ENCODE peak calls at places on chromosomes 13 and 19, in six cellular contexts. One of them, this sample, is unnamed.

GRCh38 chr19:3132971-3133792 is 2.7 kb upstream of the GNA15 start:
- DNase-seq in amniotic stem cell: no peak
- DNase-seq in stimulated activated CD4-positive, alpha-beta T cell treated with anti-CD3 and anti-CD28 coated beads, TNF-alpha, amount 100 ng/mL, for 48 hours: peak
- DNase-seq in activated CD4-positive, CD25-positive, alpha-beta regulatory T cell: no peak
- DNase-seq in stromal cell of bone marrow: no peak
- DNase-seq in activated T-helper 2 cell treated with anti-CD3 and anti-CD28 coated beads, Interferon-gamma antibody, Interleukin-2, Interleukin-4, amounts not matched to agents 10 μg/mL and 5 μg/mL and 100 μg/mL, durations not matched to agents 14 hours and 24 hours and 36 hours: peak
- DNase-seq in this sample: peak

GRCh38 chr13:94886191-94886590 is 173.8 kb upstream of the SOX21 start:
- DNase-seq in activated T-helper 2 cell treated with anti-CD3 and anti-CD28 coated beads, Interferon-gamma antibody, Interleukin-2, Interleukin-4, amounts not matched to agents 10 μg/mL and 5 μg/mL and 100 μg/mL, durations not matched to agents 14 hours and 24 hours and 36 hours: no peak
- DNase-seq in stromal cell of bone marrow: peak
- DNase-seq in amniotic stem cell: peak
- DNase-seq in activated CD4-positive, CD25-positive, alpha-beta regulatory T cell: no peak
- DNase-seq in stimulated activated CD4-positive, alpha-beta T cell treated with anti-CD3 and anti-CD28 coated beads, TNF-alpha, amount 100 ng/mL, for 48 hours: no peak
- DNase-seq in this sample: peak

GRCh38 chr13:23679214-23679613 is 109.0 kb downstream of the TNFRSF19 start:
- DNase-seq in activated CD4-positive, CD25-positive, alpha-beta regulatory T cell: no peak
- DNase-seq in stimulated activated CD4-positive, alpha-beta T cell treated with anti-CD3 and anti-CD28 coated beads, TNF-alpha, amount 100 ng/mL, for 48 hours: no peak
- DNase-seq in activated T-helper 2 cell treated with anti-CD3 and anti-CD28 coated beads, Interferon-gamma antibody, Interleukin-2, Interleukin-4, amounts not matched to agents 10 μg/mL and 5 μg/mL and 100 μg/mL, durations not matched to agents 14 hours and 24 hours and 36 hours: no peak
- DNase-seq in stromal cell of bone marrow: no peak
- DNase-seq in amniotic stem cell: no peak
- DNase-seq in this sample: no peak

GRCh38 chr19:14394167-14394566 is 12.9 kb downstream of the ADGRE5 start:
- DNase-seq in amniotic stem cell: no peak
- DNase-seq in activated T-helper 2 cell treated with anti-CD3 and anti-CD28 coated beads, Interferon-gamma antibody, Interleukin-2, Interleukin-4, amounts not matched to agents 10 μg/mL and 5 μg/mL and 100 μg/mL, durations not matched to agents 14 hours and 24 hours and 36 hours: no peak
- DNase-seq in activated CD4-positive, CD25-positive, alpha-beta regulatory T cell: no peak
- DNase-seq in stromal cell of bone marrow: no peak
- DNase-seq in stimulated activated CD4-positive, alpha-beta T cell treated with anti-CD3 and anti-CD28 coated beads, TNF-alpha, amount 100 ng/mL, for 48 hours: no peak
- DNase-seq in this sample: no peak

GRCh38 chr13:40440990-40441820 is 225.2 kb downstream of the FOXO1 start:
- DNase-seq in amniotic stem cell: no peak
- DNase-seq in activated T-helper 2 cell treated with anti-CD3 and anti-CD28 coated beads, Interferon-gamma antibody, Interleukin-2, Interleukin-4, amounts not matched to agents 10 μg/mL and 5 μg/mL and 100 μg/mL, durations not matched to agents 14 hours and 24 hours and 36 hours: no peak
- DNase-seq in stromal cell of bone marrow: no peak
- DNase-seq in stimulated activated CD4-positive, alpha-beta T cell treated with anti-CD3 and anti-CD28 coated beads, TNF-alpha, amount 100 ng/mL, for 48 hours: no peak
- DNase-seq in activated CD4-positive, CD25-positive, alpha-beta regulatory T cell: no peak
- DNase-seq in this sample: no peak

GRCh38 chr19:3335431-3336350 is 30.7 kb upstream of the NFIC start:
- DNase-seq in stimulated activated CD4-positive, alpha-beta T cell treated with anti-CD3 and anti-CD28 coated beads, TNF-alpha, amount 100 ng/mL, for 48 hours: no peak
- DNase-seq in amniotic stem cell: no peak
- DNase-seq in activated T-helper 2 cell treated with anti-CD3 and anti-CD28 coated beads, Interferon-gamma antibody, Interleukin-2, Interleukin-4, amounts not matched to agents 10 μg/mL and 5 μg/mL and 100 μg/mL, durations not matched to agents 14 hours and 24 hours and 36 hours: no peak
- DNase-seq in stromal cell of bone marrow: peak
- DNase-seq in activated CD4-positive, CD25-positive, alpha-beta regulatory T cell: no peak
- DNase-seq in this sample: no peak

GRCh38 chr19:3346677-3347353 is 19.6 kb upstream of the NFIC start:
- DNase-seq in activated CD4-positive, CD25-positive, alpha-beta regulatory T cell: no peak
- DNase-seq in stimulated activated CD4-positive, alpha-beta T cell treated with anti-CD3 and anti-CD28 coated beads, TNF-alpha, amount 100 ng/mL, for 48 hours: no peak
- DNase-seq in activated T-helper 2 cell treated with anti-CD3 and anti-CD28 coated beads, Interferon-gamma antibody, Interleukin-2, Interleukin-4, amounts not matched to agents 10 μg/mL and 5 μg/mL and 100 μg/mL, durations not matched to agents 14 hours and 24 hours and 36 hours: no peak
- DNase-seq in stromal cell of bone marrow: peak
- DNase-seq in amniotic stem cell: no peak
- DNase-seq in this sample: no peak

GRCh38 chr19:50994129-50994528 is 7.3 kb downstream of the KLK8 start:
- DNase-seq in activated T-helper 2 cell treated with anti-CD3 and anti-CD28 coated beads, Interferon-gamma antibody, Interleukin-2, Interleukin-4, amounts not matched to agents 10 μg/mL and 5 μg/mL and 100 μg/mL, durations not matched to agents 14 hours and 24 hours and 36 hours: no peak
- DNase-seq in activated CD4-positive, CD25-positive, alpha-beta regulatory T cell: no peak
- DNase-seq in stimulated activated CD4-positive, alpha-beta T cell treated with anti-CD3 and anti-CD28 coated beads, TNF-alpha, amount 100 ng/mL, for 48 hours: no peak
- DNase-seq in stromal cell of bone marrow: no peak
- DNase-seq in amniotic stem cell: no peak
- DNase-seq in this sample: no peak

GRCh38 chr19:22617614-22618325 is 16.4 kb upstream of the ZNF492 start:
- DNase-seq in activated T-helper 2 cell treated with anti-CD3 and anti-CD28 coated beads, Interferon-gamma antibody, Interleukin-2, Interleukin-4, amounts not matched to agents 10 μg/mL and 5 μg/mL and 100 μg/mL, durations not matched to agents 14 hours and 24 hours and 36 hours: no peak
- DNase-seq in stimulated activated CD4-positive, alpha-beta T cell treated with anti-CD3 and anti-CD28 coated beads, TNF-alpha, amount 100 ng/mL, for 48 hours: no peak
- DNase-seq in stromal cell of bone marrow: no peak
- DNase-seq in activated CD4-positive, CD25-positive, alpha-beta regulatory T cell: no peak
- DNase-seq in amniotic stem cell: no peak
- DNase-seq in this sample: no peak

GRCh38 chr19:31220540-31220939 is 128.7 kb downstream of the TSHZ3 start:
- DNase-seq in activated CD4-positive, CD25-positive, alpha-beta regulatory T cell: no peak
- DNase-seq in stromal cell of bone marrow: no peak
- DNase-seq in stimulated activated CD4-positive, alpha-beta T cell treated with anti-CD3 and anti-CD28 coated beads, TNF-alpha, amount 100 ng/mL, for 48 hours: no peak
- DNase-seq in amniotic stem cell: no peak
- DNase-seq in activated T-helper 2 cell treated with anti-CD3 and anti-CD28 coated beads, Interferon-gamma antibody, Interleukin-2, Interleukin-4, amounts not matched to agents 10 μg/mL and 5 μg/mL and 100 μg/mL, durations not matched to agents 14 hours and 24 hours and 36 hours: peak
- DNase-seq in this sample: no peak

GRCh38 chr13:27374650-27375049 is 49.8 kb upstream of the GTF3A start:
- DNase-seq in amniotic stem cell: peak
- DNase-seq in stromal cell of bone marrow: peak
- DNase-seq in activated CD4-positive, CD25-positive, alpha-beta regulatory T cell: peak
- DNase-seq in stimulated activated CD4-positive, alpha-beta T cell treated with anti-CD3 and anti-CD28 coated beads, TNF-alpha, amount 100 ng/mL, for 48 hours: peak
- DNase-seq in activated T-helper 2 cell treated with anti-CD3 and anti-CD28 coated beads, Interferon-gamma antibody, Interleukin-2, Interleukin-4, amounts not matched to agents 10 μg/mL and 5 μg/mL and 100 μg/mL, durations not matched to agents 14 hours and 24 hours and 36 hours: peak
- DNase-seq in this sample: peak

GRCh38 chr13:33918199-33918932 is 100.4 kb downstream of the RFC3 start:
- DNase-seq in activated T-helper 2 cell treated with anti-CD3 and anti-CD28 coated beads, Interferon-gamma antibody, Interleukin-2, Interleukin-4, amounts not matched to agents 10 μg/mL and 5 μg/mL and 100 μg/mL, durations not matched to agents 14 hours and 24 hours and 36 hours: no peak
- DNase-seq in amniotic stem cell: peak
- DNase-seq in stromal cell of bone marrow: peak
- DNase-seq in stimulated activated CD4-positive, alpha-beta T cell treated with anti-CD3 and anti-CD28 coated beads, TNF-alpha, amount 100 ng/mL, for 48 hours: no peak
- DNase-seq in activated CD4-positive, CD25-positive, alpha-beta regulatory T cell: no peak
- DNase-seq in this sample: peak

GRCh38 chr13:31172001-31172400 is 10.3 kb upstream of the HSPH1 start:
- DNase-seq in activated T-helper 2 cell treated with anti-CD3 and anti-CD28 coated beads, Interferon-gamma antibody, Interleukin-2, Interleukin-4, amounts not matched to agents 10 μg/mL and 5 μg/mL and 100 μg/mL, durations not matched to agents 14 hours and 24 hours and 36 hours: no peak
- DNase-seq in stimulated activated CD4-positive, alpha-beta T cell treated with anti-CD3 and anti-CD28 coated beads, TNF-alpha, amount 100 ng/mL, for 48 hours: no peak
- DNase-seq in stromal cell of bone marrow: no peak
- DNase-seq in activated CD4-positive, CD25-positive, alpha-beta regulatory T cell: no peak
- DNase-seq in amniotic stem cell: no peak
- DNase-seq in this sample: no peak

GRCh38 chr19:7647156-7647555 is 10.2 kb downstream of the STXBP2 start:
- DNase-seq in stimulated activated CD4-positive, alpha-beta T cell treated with anti-CD3 and anti-CD28 coated beads, TNF-alpha, amount 100 ng/mL, for 48 hours: no peak
- DNase-seq in activated T-helper 2 cell treated with anti-CD3 and anti-CD28 coated beads, Interferon-gamma antibody, Interleukin-2, Interleukin-4, amounts not matched to agents 10 μg/mL and 5 μg/mL and 100 μg/mL, durations not matched to agents 14 hours and 24 hours and 36 hours: no peak
- DNase-seq in activated CD4-positive, CD25-positive, alpha-beta regulatory T cell: no peak
- DNase-seq in amniotic stem cell: no peak
- DNase-seq in stromal cell of bone marrow: no peak
- DNase-seq in this sample: no peak

GRCh38 chr19:38440592-38440991 is 7.1 kb downstream of the RYR1 start:
- DNase-seq in activated T-helper 2 cell treated with anti-CD3 and anti-CD28 coated beads, Interferon-gamma antibody, Interleukin-2, Interleukin-4, amounts not matched to agents 10 μg/mL and 5 μg/mL and 100 μg/mL, durations not matched to agents 14 hours and 24 hours and 36 hours: no peak
- DNase-seq in amniotic stem cell: no peak
- DNase-seq in stimulated activated CD4-positive, alpha-beta T cell treated with anti-CD3 and anti-CD28 coated beads, TNF-alpha, amount 100 ng/mL, for 48 hours: no peak
- DNase-seq in stromal cell of bone marrow: no peak
- DNase-seq in activated CD4-positive, CD25-positive, alpha-beta regulatory T cell: no peak
- DNase-seq in this sample: no peak

GRCh38 chr19:51602189-51602854 is 27.9 kb downstream of the SIGLEC5 start:
- DNase-seq in stromal cell of bone marrow: no peak
- DNase-seq in amniotic stem cell: no peak
- DNase-seq in activated T-helper 2 cell treated with anti-CD3 and anti-CD28 coated beads, Interferon-gamma antibody, Interleukin-2, Interleukin-4, amounts not matched to agents 10 μg/mL and 5 μg/mL and 100 μg/mL, durations not matched to agents 14 hours and 24 hours and 36 hours: no peak
- DNase-seq in stimulated activated CD4-positive, alpha-beta T cell treated with anti-CD3 and anti-CD28 coated beads, TNF-alpha, amount 100 ng/mL, for 48 hours: no peak
- DNase-seq in activated CD4-positive, CD25-positive, alpha-beta regulatory T cell: no peak
- DNase-seq in this sample: no peak

GRCh38 chr13:41294914-41295313 is 16.2 kb upstream of the NAA16 start:
- DNase-seq in stromal cell of bone marrow: no peak
- DNase-seq in activated T-helper 2 cell treated with anti-CD3 and anti-CD28 coated beads, Interferon-gamma antibody, Interleukin-2, Interleukin-4, amounts not matched to agents 10 μg/mL and 5 μg/mL and 100 μg/mL, durations not matched to agents 14 hours and 24 hours and 36 hours: no peak
- DNase-seq in activated CD4-positive, CD25-positive, alpha-beta regulatory T cell: no peak
- DNase-seq in amniotic stem cell: no peak
- DNase-seq in stimulated activated CD4-positive, alpha-beta T cell treated with anti-CD3 and anti-CD28 coated beads, TNF-alpha, amount 100 ng/mL, for 48 hours: no peak
- DNase-seq in this sample: no peak

GRCh38 chr13:46552888-46553520 is at the start of gene LRCH1:
- DNase-seq in activated T-helper 2 cell treated with anti-CD3 and anti-CD28 coated beads, Interferon-gamma antibody, Interleukin-2, Interleukin-4, amounts not matched to agents 10 μg/mL and 5 μg/mL and 100 μg/mL, durations not matched to agents 14 hours and 24 hours and 36 hours: peak
- DNase-seq in stromal cell of bone marrow: peak
- DNase-seq in activated CD4-positive, CD25-positive, alpha-beta regulatory T cell: peak
- DNase-seq in stimulated activated CD4-positive, alpha-beta T cell treated with anti-CD3 and anti-CD28 coated beads, TNF-alpha, amount 100 ng/mL, for 48 hours: peak
- DNase-seq in amniotic stem cell: peak
- DNase-seq in this sample: no peak

GRCh38 chr19:10431943-10432735 is 11.8 kb downstream of the PDE4A start:
- DNase-seq in activated CD4-positive, CD25-positive, alpha-beta regulatory T cell: peak
- DNase-seq in stromal cell of bone marrow: no peak
- DNase-seq in amniotic stem cell: no peak
- DNase-seq in stimulated activated CD4-positive, alpha-beta T cell treated with anti-CD3 and anti-CD28 coated beads, TNF-alpha, amount 100 ng/mL, for 48 hours: no peak
- DNase-seq in activated T-helper 2 cell treated with anti-CD3 and anti-CD28 coated beads, Interferon-gamma antibody, Interleukin-2, Interleukin-4, amounts not matched to agents 10 μg/mL and 5 μg/mL and 100 μg/mL, durations not matched to agents 14 hours and 24 hours and 36 hours: no peak
- DNase-seq in this sample: no peak

GRCh38 chr19:44623080-44623479 is 9.7 kb downstream of the IGSF23 start:
- DNase-seq in amniotic stem cell: no peak
- DNase-seq in activated CD4-positive, CD25-positive, alpha-beta regulatory T cell: no peak
- DNase-seq in activated T-helper 2 cell treated with anti-CD3 and anti-CD28 coated beads, Interferon-gamma antibody, Interleukin-2, Interleukin-4, amounts not matched to agents 10 μg/mL and 5 μg/mL and 100 μg/mL, durations not matched to agents 14 hours and 24 hours and 36 hours: no peak
- DNase-seq in stromal cell of bone marrow: peak
- DNase-seq in stimulated activated CD4-positive, alpha-beta T cell treated with anti-CD3 and anti-CD28 coated beads, TNF-alpha, amount 100 ng/mL, for 48 hours: no peak
- DNase-seq in this sample: peak

GRCh38 chr13:50635504-50635903 is 208.0 kb downstream of the DLEU7 start:
- DNase-seq in amniotic stem cell: no peak
- DNase-seq in stimulated activated CD4-positive, alpha-beta T cell treated with anti-CD3 and anti-CD28 coated beads, TNF-alpha, amount 100 ng/mL, for 48 hours: no peak
- DNase-seq in stromal cell of bone marrow: no peak
- DNase-seq in activated T-helper 2 cell treated with anti-CD3 and anti-CD28 coated beads, Interferon-gamma antibody, Interleukin-2, Interleukin-4, amounts not matched to agents 10 μg/mL and 5 μg/mL and 100 μg/mL, durations not matched to agents 14 hours and 24 hours and 36 hours: no peak
- DNase-seq in activated CD4-positive, CD25-positive, alpha-beta regulatory T cell: no peak
- DNase-seq in this sample: no peak

GRCh38 chr13:63435668-63436275 is 2020.1 kb upstream of the PCDH20 start:
- DNase-seq in activated T-helper 2 cell treated with anti-CD3 and anti-CD28 coated beads, Interferon-gamma antibody, Interleukin-2, Interleukin-4, amounts not matched to agents 10 μg/mL and 5 μg/mL and 100 μg/mL, durations not matched to agents 14 hours and 24 hours and 36 hours: no peak
- DNase-seq in stimulated activated CD4-positive, alpha-beta T cell treated with anti-CD3 and anti-CD28 coated beads, TNF-alpha, amount 100 ng/mL, for 48 hours: no peak
- DNase-seq in activated CD4-positive, CD25-positive, alpha-beta regulatory T cell: no peak
- DNase-seq in stromal cell of bone marrow: peak
- DNase-seq in amniotic stem cell: peak
- DNase-seq in this sample: peak

GRCh38 chr13:40968416-40969000 is 50.6 kb downstream of the ELF1 start:
- DNase-seq in stimulated activated CD4-positive, alpha-beta T cell treated with anti-CD3 and anti-CD28 coated beads, TNF-alpha, amount 100 ng/mL, for 48 hours: no peak
- DNase-seq in activated T-helper 2 cell treated with anti-CD3 and anti-CD28 coated beads, Interferon-gamma antibody, Interleukin-2, Interleukin-4, amounts not matched to agents 10 μg/mL and 5 μg/mL and 100 μg/mL, durations not matched to agents 14 hours and 24 hours and 36 hours: no peak
- DNase-seq in amniotic stem cell: no peak
- DNase-seq in activated CD4-positive, CD25-positive, alpha-beta regulatory T cell: no peak
- DNase-seq in stromal cell of bone marrow: no peak
- DNase-seq in this sample: peak

GRCh38 chr19:728011-728410 is 19.3 kb downstream of the PALM start:
- DNase-seq in amniotic stem cell: no peak
- DNase-seq in activated T-helper 2 cell treated with anti-CD3 and anti-CD28 coated beads, Interferon-gamma antibody, Interleukin-2, Interleukin-4, amounts not matched to agents 10 μg/mL and 5 μg/mL and 100 μg/mL, durations not matched to agents 14 hours and 24 hours and 36 hours: no peak
- DNase-seq in stromal cell of bone marrow: no peak
- DNase-seq in activated CD4-positive, CD25-positive, alpha-beta regulatory T cell: no peak
- DNase-seq in stimulated activated CD4-positive, alpha-beta T cell treated with anti-CD3 and anti-CD28 coated beads, TNF-alpha, amount 100 ng/mL, for 48 hours: no peak
- DNase-seq in this sample: no peak

GRCh38 chr19:21569497-21569870 is 64.1 kb downstream of the ZNF429 start:
- DNase-seq in activated CD4-positive, CD25-positive, alpha-beta regulatory T cell: no peak
- DNase-seq in stromal cell of bone marrow: peak
- DNase-seq in stimulated activated CD4-positive, alpha-beta T cell treated with anti-CD3 and anti-CD28 coated beads, TNF-alpha, amount 100 ng/mL, for 48 hours: no peak
- DNase-seq in activated T-helper 2 cell treated with anti-CD3 and anti-CD28 coated beads, Interferon-gamma antibody, Interleukin-2, Interleukin-4, amounts not matched to agents 10 μg/mL and 5 μg/mL and 100 μg/mL, durations not matched to agents 14 hours and 24 hours and 36 hours: peak
- DNase-seq in amniotic stem cell: no peak
- DNase-seq in this sample: no peak

GRCh38 chr19:16571283-16571682 is 932 bp downstream of the SLC35E1 start:
- DNase-seq in stromal cell of bone marrow: no peak
- DNase-seq in amniotic stem cell: no peak
- DNase-seq in stimulated activated CD4-positive, alpha-beta T cell treated with anti-CD3 and anti-CD28 coated beads, TNF-alpha, amount 100 ng/mL, for 48 hours: no peak
- DNase-seq in activated CD4-positive, CD25-positive, alpha-beta regulatory T cell: no peak
- DNase-seq in activated T-helper 2 cell treated with anti-CD3 and anti-CD28 coated beads, Interferon-gamma antibody, Interleukin-2, Interleukin-4, amounts not matched to agents 10 μg/mL and 5 μg/mL and 100 μg/mL, durations not matched to agents 14 hours and 24 hours and 36 hours: no peak
- DNase-seq in this sample: no peak

GRCh38 chr19:5321851-5322681 is 18.5 kb downstream of the PTPRS start:
- DNase-seq in activated T-helper 2 cell treated with anti-CD3 and anti-CD28 coated beads, Interferon-gamma antibody, Interleukin-2, Interleukin-4, amounts not matched to agents 10 μg/mL and 5 μg/mL and 100 μg/mL, durations not matched to agents 14 hours and 24 hours and 36 hours: no peak
- DNase-seq in activated CD4-positive, CD25-positive, alpha-beta regulatory T cell: no peak
- DNase-seq in stromal cell of bone marrow: no peak
- DNase-seq in stimulated activated CD4-positive, alpha-beta T cell treated with anti-CD3 and anti-CD28 coated beads, TNF-alpha, amount 100 ng/mL, for 48 hours: no peak
- DNase-seq in amniotic stem cell: no peak
- DNase-seq in this sample: no peak

GRCh38 chr19:49987159-49987698 is 26.3 kb upstream of the SIGLEC11 start:
- DNase-seq in activated T-helper 2 cell treated with anti-CD3 and anti-CD28 coated beads, Interferon-gamma antibody, Interleukin-2, Interleukin-4, amounts not matched to agents 10 μg/mL and 5 μg/mL and 100 μg/mL, durations not matched to agents 14 hours and 24 hours and 36 hours: peak
- DNase-seq in stimulated activated CD4-positive, alpha-beta T cell treated with anti-CD3 and anti-CD28 coated beads, TNF-alpha, amount 100 ng/mL, for 48 hours: peak
- DNase-seq in amniotic stem cell: peak
- DNase-seq in activated CD4-positive, CD25-positive, alpha-beta regulatory T cell: peak
- DNase-seq in stromal cell of bone marrow: peak
- DNase-seq in this sample: peak

GRCh38 chr19:38036707-38037106 is 129.7 kb downstream of the SIPA1L3 start:
- DNase-seq in amniotic stem cell: no peak
- DNase-seq in activated T-helper 2 cell treated with anti-CD3 and anti-CD28 coated beads, Interferon-gamma antibody, Interleukin-2, Interleukin-4, amounts not matched to agents 10 μg/mL and 5 μg/mL and 100 μg/mL, durations not matched to agents 14 hours and 24 hours and 36 hours: no peak
- DNase-seq in stimulated activated CD4-positive, alpha-beta T cell treated with anti-CD3 and anti-CD28 coated beads, TNF-alpha, amount 100 ng/mL, for 48 hours: no peak
- DNase-seq in stromal cell of bone marrow: no peak
- DNase-seq in activated CD4-positive, CD25-positive, alpha-beta regulatory T cell: no peak
- DNase-seq in this sample: no peak

GRCh38 chr19:752652-753517 is 2.0 kb downstream of the MISP start:
- DNase-seq in amniotic stem cell: peak
- DNase-seq in stromal cell of bone marrow: peak
- DNase-seq in stimulated activated CD4-positive, alpha-beta T cell treated with anti-CD3 and anti-CD28 coated beads, TNF-alpha, amount 100 ng/mL, for 48 hours: no peak
- DNase-seq in activated CD4-positive, CD25-positive, alpha-beta regulatory T cell: no peak
- DNase-seq in activated T-helper 2 cell treated with anti-CD3 and anti-CD28 coated beads, Interferon-gamma antibody, Interleukin-2, Interleukin-4, amounts not matched to agents 10 μg/mL and 5 μg/mL and 100 μg/mL, durations not matched to agents 14 hours and 24 hours and 36 hours: no peak
- DNase-seq in this sample: peak

GRCh38 chr13:20118268-20119140 is 42.3 kb downstream of the GJA3 start:
- DNase-seq in amniotic stem cell: no peak
- DNase-seq in stromal cell of bone marrow: no peak
- DNase-seq in stimulated activated CD4-positive, alpha-beta T cell treated with anti-CD3 and anti-CD28 coated beads, TNF-alpha, amount 100 ng/mL, for 48 hours: no peak
- DNase-seq in activated T-helper 2 cell treated with anti-CD3 and anti-CD28 coated beads, Interferon-gamma antibody, Interleukin-2, Interleukin-4, amounts not matched to agents 10 μg/mL and 5 μg/mL and 100 μg/mL, durations not matched to agents 14 hours and 24 hours and 36 hours: no peak
- DNase-seq in activated CD4-positive, CD25-positive, alpha-beta regulatory T cell: peak
- DNase-seq in this sample: peak

GRCh38 chr13:88472316-88472715 is 801.1 kb downstream of the SLITRK5 start:
- DNase-seq in stimulated activated CD4-positive, alpha-beta T cell treated with anti-CD3 and anti-CD28 coated beads, TNF-alpha, amount 100 ng/mL, for 48 hours: no peak
- DNase-seq in activated T-helper 2 cell treated with anti-CD3 and anti-CD28 coated beads, Interferon-gamma antibody, Interleukin-2, Interleukin-4, amounts not matched to agents 10 μg/mL and 5 μg/mL and 100 μg/mL, durations not matched to agents 14 hours and 24 hours and 36 hours: no peak
- DNase-seq in stromal cell of bone marrow: no peak
- DNase-seq in amniotic stem cell: no peak
- DNase-seq in activated CD4-positive, CD25-positive, alpha-beta regulatory T cell: no peak
- DNase-seq in this sample: no peak